ENCODE peak calls at places on chromosomes 11 and 22, in ten cellular contexts. Z, L, N, J, W, A, G, O, V and E are unnamed samples.

GRCh38 chr11:59676205-59676604 is 7.4 kb upstream of the PATL1 start:
- DNase-seq in Z (no peak), L (no peak), N (no peak), J (no peak), W (no peak), A (no peak), G (no peak), O (no peak), V (no peak), E (no peak)

GRCh38 chr11:69064394-69064957 is 15.7 kb downstream of the TPCN2 start:
- DNase-seq in Z (no peak), L (no peak), N (no peak), J (no peak), W (no peak), A (no peak), G (no peak), O (no peak), V (no peak), E (peak)

GRCh38 chr22:22087854-22088657 is 105.5 kb upstream of the TOP3B start:
- DNase-seq in Z (no peak), L (no peak), N (no peak), J (no peak), W (no peak), A (no peak), G (no peak), O (no peak), V (no peak), E (no peak)

GRCh38 chr11:57425565-57426438 is 1.1 kb downstream of the SLC43A3 start:
- DNase-seq in Z (peak), L (no peak), N (peak), J (no peak), W (no peak), A (no peak), G (no peak), O (peak), V (peak), E (peak)

GRCh38 chr22:30234786-30235470 is 11.6 kb downstream of the LIF start:
- DNase-seq in Z (no peak), L (no peak), N (no peak), J (no peak), W (no peak), A (no peak), G (no peak), O (no peak), V (no peak), E (no peak)

GRCh38 chr11:65373839-65374580 is 8.4 kb downstream of the SLC25A45 start:
- DNase-seq in Z (no peak), L (no peak), N (no peak), J (no peak), W (no peak), A (no peak), G (no peak), O (no peak), V (no peak), E (no peak)

GRCh38 chr11:112366777-112367176 is 106.1 kb upstream of the PLET1 start:
- DNase-seq in Z (no peak), L (no peak), N (peak), J (no peak), W (no peak), A (no peak), G (no peak), O (no peak), V (no peak), E (no peak)

GRCh38 chr11:636511-637332 is at the start of gene DRD4:
- DNase-seq in Z (no peak), L (no peak), N (peak), J (no peak), W (peak), A (no peak), G (no peak), O (peak), V (no peak), E (no peak)

GRCh38 chr11:118887219-118887618 is 3.5 kb downstream of the CXCR5 start:
- DNase-seq in Z (no peak), L (peak), N (no peak), J (no peak), W (no peak), A (no peak), G (no peak), O (no peak), V (no peak), E (no peak)

GRCh38 chr11:96090711-96091110 is 166.8 kb upstream of the MTMR2 start:
- DNase-seq in Z (no peak), L (no peak), N (peak), J (no peak), W (no peak), A (no peak), G (no peak), O (no peak), V (no peak), E (no peak)

GRCh38 chr11:20274031-20274430 is 89.5 kb upstream of the HTATIP2 start:
- DNase-seq in Z (no peak), L (no peak), N (no peak), J (no peak), W (no peak), A (no peak), G (no peak), O (no peak), V (no peak), E (no peak)

GRCh38 chr11:10038916-10039315 is 255.1 kb downstream of the SBF2 start:
- DNase-seq in Z (no peak), L (no peak), N (peak), J (no peak), W (no peak), A (no peak), G (no peak), O (no peak), V (no peak), E (peak)

GRCh38 chr11:46246514-46246913 is 30.9 kb upstream of the CREB3L1 start:
- DNase-seq in Z (no peak), L (no peak), N (peak), J (no peak), W (no peak), A (no peak), G (no peak), O (no peak), V (no peak), E (no peak)

GRCh38 chr22:50200333-50201190 is at the start of gene SELENOO:
- DNase-seq in Z (peak), L (peak), N (peak), J (peak), W (peak), A (peak), G (peak), O (peak), V (peak), E (peak)

GRCh38 chr11:132111341-132111740 is 740.9 kb downstream of the NTM start:
- DNase-seq in Z (no peak), L (no peak), N (peak), J (no peak), W (no peak), A (no peak), G (no peak), O (no peak), V (no peak), E (no peak)

GRCh38 chr22:45742866-45743450 is 71.3 kb downstream of the ATXN10 start:
- DNase-seq in Z (no peak), L (no peak), N (peak), J (no peak), W (no peak), A (no peak), G (no peak), O (peak), V (no peak), E (peak)

GRCh38 chr22:37971475-37972434 is 12.6 kb downstream of the SOX10 start:
- DNase-seq in Z (no peak), L (no peak), N (no peak), J (no peak), W (no peak), A (no peak), G (no peak), O (no peak), V (no peak), E (no peak)

GRCh38 chr11:86805873-86806310 is 5.5 kb downstream of the PRSS23 start:
- DNase-seq in Z (no peak), L (no peak), N (peak), J (no peak), W (no peak), A (no peak), G (no peak), O (no peak), V (peak), E (no peak)

GRCh38 chr22:32527756-32528155 is 53.1 kb downstream of the FBXO7 start:
- DNase-seq in Z (no peak), L (no peak), N (no peak), J (no peak), W (no peak), A (no peak), G (no peak), O (no peak), V (no peak), E (no peak)

GRCh38 chr11:124446926-124447325 is 1.4 kb upstream of the OR8B8 start:
- DNase-seq in Z (no peak), L (no peak), N (no peak), J (no peak), W (no peak), A (no peak), G (no peak), O (no peak), V (no peak), E (no peak)

GRCh38 chr22:23833911-23834317 is 4.9 kb downstream of the DERL3 start:
- DNase-seq in Z (no peak), L (no peak), N (no peak), J (no peak), W (no peak), A (no peak), G (peak), O (peak), V (no peak), E (no peak)

GRCh38 chr11:95242202-95242989 is 11.4 kb upstream of the SESN3 start:
- DNase-seq in Z (no peak), L (no peak), N (no peak), J (no peak), W (no peak), A (no peak), G (no peak), O (no peak), V (no peak), E (no peak)

GRCh38 chr11:22733433-22733832 is 67.0 kb downstream of the GAS2 start:
- DNase-seq in Z (no peak), L (no peak), N (no peak), J (no peak), W (no peak), A (no peak), G (no peak), O (no peak), V (no peak), E (no peak)

GRCh38 chr11:22780914-22781593 is 48.5 kb downstream of the SVIP start:
- DNase-seq in Z (no peak), L (no peak), N (no peak), J (no peak), W (no peak), A (no peak), G (no peak), O (no peak), V (no peak), E (peak)

GRCh38 chr22:24810043-24810749 is 4.2 kb downstream of the SGSM1 start:
- DNase-seq in Z (no peak), L (no peak), N (peak), J (no peak), W (no peak), A (no peak), G (no peak), O (no peak), V (no peak), E (no peak)

GRCh38 chr11:132206993-132207392 is 836.6 kb downstream of the NTM start:
- DNase-seq in Z (no peak), L (no peak), N (no peak), J (no peak), W (no peak), A (no peak), G (no peak), O (no peak), V (no peak), E (no peak)

GRCh38 chr11:35142481-35143207 is 3.7 kb downstream of the CD44 start:
- DNase-seq in Z (no peak), L (peak), N (peak), J (no peak), W (no peak), A (no peak), G (no peak), O (no peak), V (peak), E (no peak)

GRCh38 chr22:20524004-20524481 is 16.6 kb downstream of the MED15 start:
- DNase-seq in Z (no peak), L (peak), N (no peak), J (no peak), W (no peak), A (peak), G (no peak), O (no peak), V (no peak), E (no peak)

GRCh38 chr11:120180571-120181445 is 30.0 kb upstream of the OAF start:
- DNase-seq in Z (peak), L (no peak), N (peak), J (no peak), W (no peak), A (no peak), G (no peak), O (peak), V (no peak), E (peak)